ENCODE peak calls at places on chromosomes 1 and 21, in nine cellular contexts. One of them, this sample, is unnamed.

GRCh38 chr1:1333551-1334241 is 2.6 kb downstream of the TAS1R3 start:
- DNase-seq in EH: no peak
- DNase-seq in activated T-helper 9 cell treated with anti-CD3 and anti-CD28 coated beads, Interleukin-2, amount 50 U/mL, for 16 hours: no peak
- DNase-seq in cardiac muscle cell: no peak
- DNase-seq in left kidney: no peak
- DNase-seq in cardiac fibroblast: no peak
- DNase-seq in iris pigment epithelial cell: no peak
- DNase-seq in T follicular helper cell: no peak
- DNase-seq in B cell: no peak
- DNase-seq in this sample: no peak

GRCh38 chr1:53639996-53640695 is 98.8 kb downstream of the GLIS1 start:
- DNase-seq in EH: no peak
- DNase-seq in activated T-helper 9 cell treated with anti-CD3 and anti-CD28 coated beads, Interleukin-2, amount 50 U/mL, for 16 hours: no peak
- DNase-seq in cardiac muscle cell: no peak
- DNase-seq in left kidney: no peak
- DNase-seq in cardiac fibroblast: no peak
- DNase-seq in iris pigment epithelial cell: no peak
- DNase-seq in T follicular helper cell: no peak
- DNase-seq in B cell: no peak
- DNase-seq in this sample: no peak

GRCh38 chr1:225772323-225772768 is 5.3 kb upstream of the SRP9 start:
- DNase-seq in EH: peak; percentile 90
- DNase-seq in activated T-helper 9 cell treated with anti-CD3 and anti-CD28 coated beads, Interleukin-2, amount 50 U/mL, for 16 hours: no peak
- DNase-seq in cardiac muscle cell: peak; percentile 91
- DNase-seq in left kidney: peak; percentile 97
- DNase-seq in cardiac fibroblast: peak; percentile 92
- DNase-seq in iris pigment epithelial cell: peak; percentile 89
- DNase-seq in T follicular helper cell: no peak
- DNase-seq in B cell: no peak
- DNase-seq in this sample: peak; percentile 80

GRCh38 chr1:172547071-172547470 is 14.1 kb downstream of the SUCO start:
- DNase-seq in EH: peak; percentile 77
- DNase-seq in activated T-helper 9 cell treated with anti-CD3 and anti-CD28 coated beads, Interleukin-2, amount 50 U/mL, for 16 hours: no peak
- DNase-seq in cardiac muscle cell: no peak
- DNase-seq in left kidney: no peak
- DNase-seq in cardiac fibroblast: no peak
- DNase-seq in iris pigment epithelial cell: peak; percentile 44
- DNase-seq in T follicular helper cell: no peak
- DNase-seq in B cell: no peak
- DNase-seq in this sample: no peak

GRCh38 chr1:23423415-23424170 is 955 bp downstream of the TCEA3 start:
- DNase-seq in EH: no peak
- DNase-seq in activated T-helper 9 cell treated with anti-CD3 and anti-CD28 coated beads, Interleukin-2, amount 50 U/mL, for 16 hours: no peak
- DNase-seq in cardiac muscle cell: peak; percentile 59
- DNase-seq in left kidney: peak; percentile 70
- DNase-seq in cardiac fibroblast: no peak
- DNase-seq in iris pigment epithelial cell: no peak
- DNase-seq in T follicular helper cell: peak; percentile 4
- DNase-seq in B cell: peak; percentile 58
- DNase-seq in this sample: no peak

GRCh38 chr1:103469801-103470200 is 55.7 kb upstream of the RNPC3 start:
- DNase-seq in EH: no peak
- DNase-seq in activated T-helper 9 cell treated with anti-CD3 and anti-CD28 coated beads, Interleukin-2, amount 50 U/mL, for 16 hours: no peak
- DNase-seq in cardiac muscle cell: no peak
- DNase-seq in left kidney: no peak
- DNase-seq in cardiac fibroblast: no peak
- DNase-seq in iris pigment epithelial cell: no peak
- DNase-seq in T follicular helper cell: no peak
- DNase-seq in B cell: no peak
- DNase-seq in this sample: no peak

GRCh38 chr21:46322351-46323226 is 1.1 kb downstream of the C21orf58 start:
- DNase-seq in EH: peak; percentile 70
- DNase-seq in activated T-helper 9 cell treated with anti-CD3 and anti-CD28 coated beads, Interleukin-2, amount 50 U/mL, for 16 hours: no peak
- DNase-seq in cardiac muscle cell: peak; percentile 21
- DNase-seq in left kidney: peak; percentile 64
- DNase-seq in cardiac fibroblast: peak; percentile 31
- DNase-seq in iris pigment epithelial cell: peak; percentile 57
- DNase-seq in T follicular helper cell: no peak
- DNase-seq in B cell: no peak
- DNase-seq in this sample: peak; percentile 41

GRCh38 chr21:41974752-41975053 is 20.9 kb upstream of the C2CD2 start:
- DNase-seq in EH: no peak
- DNase-seq in activated T-helper 9 cell treated with anti-CD3 and anti-CD28 coated beads, Interleukin-2, amount 50 U/mL, for 16 hours: no peak
- DNase-seq in cardiac muscle cell: no peak
- DNase-seq in left kidney: no peak
- DNase-seq in cardiac fibroblast: no peak
- DNase-seq in iris pigment epithelial cell: no peak
- DNase-seq in T follicular helper cell: no peak
- DNase-seq in B cell: no peak
- DNase-seq in this sample: no peak

GRCh38 chr1:181189691-181190361 is 101.3 kb downstream of the IER5 start:
- DNase-seq in EH: peak; percentile 52
- DNase-seq in activated T-helper 9 cell treated with anti-CD3 and anti-CD28 coated beads, Interleukin-2, amount 50 U/mL, for 16 hours: peak; percentile 62
- DNase-seq in cardiac muscle cell: peak; percentile 76
- DNase-seq in left kidney: peak; percentile 82
- DNase-seq in cardiac fibroblast: peak; percentile 65
- DNase-seq in iris pigment epithelial cell: peak; percentile 41
- DNase-seq in T follicular helper cell: peak; percentile 58
- DNase-seq in B cell: peak; percentile 83
- DNase-seq in this sample: peak; percentile 34

GRCh38 chr1:30109853-30110252 is 613.5 kb downstream of the MATN1 start:
- DNase-seq in EH: peak; percentile 56
- DNase-seq in activated T-helper 9 cell treated with anti-CD3 and anti-CD28 coated beads, Interleukin-2, amount 50 U/mL, for 16 hours: no peak
- DNase-seq in cardiac muscle cell: no peak
- DNase-seq in left kidney: no peak
- DNase-seq in cardiac fibroblast: peak; percentile 56
- DNase-seq in iris pigment epithelial cell: peak; percentile 18
- DNase-seq in T follicular helper cell: no peak
- DNase-seq in B cell: no peak
- DNase-seq in this sample: peak; percentile 25

GRCh38 chr1:87109012-87109411 is 194.6 kb downstream of the HS2ST1 start:
- DNase-seq in EH: peak; percentile 29
- DNase-seq in activated T-helper 9 cell treated with anti-CD3 and anti-CD28 coated beads, Interleukin-2, amount 50 U/mL, for 16 hours: no peak
- DNase-seq in cardiac muscle cell: no peak
- DNase-seq in left kidney: no peak
- DNase-seq in cardiac fibroblast: no peak
- DNase-seq in iris pigment epithelial cell: no peak
- DNase-seq in T follicular helper cell: no peak
- DNase-seq in B cell: no peak
- DNase-seq in this sample: peak; percentile 13

GRCh38 chr1:78408192-78408591 is 82.6 kb upstream of the PTGFR start:
- DNase-seq in EH: peak; percentile 44
- DNase-seq in activated T-helper 9 cell treated with anti-CD3 and anti-CD28 coated beads, Interleukin-2, amount 50 U/mL, for 16 hours: no peak
- DNase-seq in cardiac muscle cell: no peak
- DNase-seq in left kidney: no peak
- DNase-seq in cardiac fibroblast: no peak
- DNase-seq in iris pigment epithelial cell: no peak
- DNase-seq in T follicular helper cell: no peak
- DNase-seq in B cell: no peak
- DNase-seq in this sample: no peak